ENCODE peak calls at places on chromosomes 11 and 22, in ten cellular contexts. R is CD8-positive, alpha-beta T cell; Z is psoas muscle; K is upper lobe of right lung; Y is H1; L is hepatocyte; I is ovary; J is tibial artery; N is cardiac muscle cell; A is mammary epithelial cell. U is an unnamed sample.

GRCh38 chr11:70527046-70527395 is 128.7 kb downstream of the CTTN start:
- DNase-seq in K (peak; percentile 63), L (no peak), Y (no peak), A (no peak), J (no peak), Z (peak; percentile 54), I (no peak), R (no peak), N (no peak), U (no peak)

GRCh38 chr11:22115470-22116037 is 77.3 kb upstream of the ANO5 start:
- DNase-seq in Y (no peak), L (no peak), A (no peak), I (no peak), K (no peak), Z (peak; percentile 52), J (no peak), R (no peak), N (no peak), U (no peak)

GRCh38 chr11:71086687-71087258 is 165.6 kb downstream of the SHANK2 start:
- DNase-seq in K (no peak), Z (no peak), A (peak; percentile 14), I (no peak), R (no peak), N (peak; percentile 35), L (peak; percentile 73), J (no peak), Y (peak; percentile 31), U (peak; percentile 27)

GRCh38 chr11:14907411-14908213 is 15.6 kb upstream of the CYP2R1 start:
- DNase-seq in Z (peak; percentile 80), L (peak; percentile 79), K (peak; percentile 92), I (peak; percentile 72), J (peak; percentile 78), Y (no peak), R (peak; percentile 75), N (peak; percentile 68), A (peak; percentile 27), U (no peak)

GRCh38 chr11:17762309-17762974 is 27.9 kb downstream of the KCNC1 start:
- DNase-seq in K (no peak), I (no peak), Y (no peak), Z (no peak), L (no peak), A (peak; percentile 18), J (no peak), R (no peak), N (no peak), U (no peak)

GRCh38 chr11:69791266-69791665 is 16.1 kb upstream of the FGF4 start:
- DNase-seq in N (peak; percentile 37), Z (peak; percentile 60), Y (no peak), A (peak; percentile 75), L (peak; percentile 31), I (no peak), J (no peak), R (no peak), K (no peak), U (no peak)

GRCh38 chr11:44654596-44654995 is 72.2 kb upstream of the TSPAN18 start:
- DNase-seq in L (no peak), K (no peak), Z (no peak), I (no peak), Y (no peak), R (no peak), J (no peak), N (no peak), A (no peak), U (no peak)

GRCh38 chr11:79198898-79199250 is 242.0 kb downstream of the TENM4 start:
- DNase-seq in L (no peak), I (no peak), Z (no peak), J (no peak), A (peak; percentile 34), N (peak; percentile 44), R (no peak), Y (no peak), K (no peak), U (no peak)

GRCh38 chr11:127268956-127269355 is 268.4 kb upstream of the KIRREL3 start:
- DNase-seq in A (no peak), Z (no peak), N (no peak), Y (no peak), J (no peak), I (no peak), L (no peak), K (no peak), R (no peak), U (no peak)

GRCh38 chr22:41832553-41833368 is at the start of gene SREBF2:
- DNase-seq in Z (peak; percentile 100), A (peak; percentile 100), L (peak; percentile 100), K (peak; percentile 100), Y (peak; percentile 100), J (peak; percentile 100), N (peak; percentile 100), I (peak; percentile 100), R (peak; percentile 97), U (peak; percentile 99)

GRCh38 chr22:41830174-41830573 is 2.7 kb upstream of the SREBF2 start:
- DNase-seq in I (no peak), N (no peak), R (no peak), A (no peak), K (no peak), L (no peak), J (no peak), Z (no peak), Y (no peak), U (no peak)

GRCh38 chr22:41833369-41834004 is 582 bp downstream of the SREBF2 start:
- DNase-seq in R (peak; percentile 25), I (peak; percentile 68), Z (peak; percentile 73), L (peak; percentile 75), N (peak; percentile 23), J (peak; percentile 47), Y (no peak), K (peak; percentile 81), A (peak; percentile 44), U (no peak)

GRCh38 chr22:41831828-41832552 is 915 bp upstream of the SREBF2 start:
- DNase-seq in J (no peak), I (no peak), Y (no peak), N (no peak), K (no peak), L (no peak), Z (no peak), A (no peak), R (no peak), U (no peak)

DNA sequence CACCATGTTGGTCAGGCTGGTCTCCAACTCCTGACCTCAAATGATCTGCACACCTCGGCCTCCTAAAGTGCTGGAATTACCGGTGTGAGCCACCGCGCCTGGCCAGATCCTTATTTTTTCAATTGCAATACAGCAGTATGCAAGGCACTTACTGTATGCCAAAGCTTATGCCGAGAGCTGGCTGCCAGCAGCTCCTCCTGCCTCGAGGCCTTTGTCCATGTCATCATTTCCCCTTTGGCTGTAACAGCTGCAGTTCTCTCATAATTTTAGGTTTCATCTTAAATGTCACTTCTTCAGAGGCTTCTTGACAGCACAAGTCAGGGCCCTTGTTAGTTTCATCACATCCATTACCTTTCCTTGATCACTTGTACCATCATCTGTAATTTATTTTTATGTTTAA is 1.5 kb upstream of the SREBF2 start:
- DNase-seq in K (no peak), J (peak; percentile 26), A (no peak), R (no peak), N (peak; percentile 40), Z (no peak), I (no peak), L (no peak), Y (no peak), U (no peak)
- H3K4me3 ChIP-seq in K (no peak overlapping the region), J (no peak overlapping the region), A (no peak overlapping the region), R (no peak overlapping the region), N (no peak overlapping the region), Z (no peak overlapping the region), I (no peak overlapping the region), L (no peak overlapping the region), Y (no peak overlapping the region), U (no peak overlapping the region)

DNA sequence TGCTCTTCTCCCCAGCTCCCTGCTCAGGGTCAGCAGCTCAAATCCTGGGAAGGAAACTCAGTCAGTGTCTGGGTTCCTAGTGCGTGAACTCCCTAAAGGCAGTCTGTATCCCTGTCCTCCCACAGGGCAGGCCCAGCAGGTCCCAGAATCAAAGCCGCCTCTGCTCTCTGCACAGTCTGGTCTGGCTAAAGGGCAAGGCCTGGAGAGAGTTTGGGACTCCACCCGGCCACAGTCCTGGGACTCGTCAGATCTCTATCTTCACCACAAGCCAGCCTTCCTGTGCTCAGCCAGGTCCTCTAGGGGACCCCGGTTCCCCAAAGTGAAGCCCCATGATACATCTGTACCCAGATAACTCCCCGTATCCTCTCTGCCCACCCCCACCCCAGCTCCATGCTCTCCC is 56.2 kb upstream of the CSNK2A3 start:
- DNase-seq in J (no peak), Z (no peak), Y (no peak), K (no peak), L (no peak), R (no peak), I (no peak), A (no peak), N (no peak), U (no peak)
- H3K27ac ChIP-seq in J (peak overlapping the region; percentile 82), Z (no peak overlapping the region), Y (no peak overlapping the region), K (no peak overlapping the region), L (no peak overlapping the region), R (no peak overlapping the region), I (no peak overlapping the region), A (no peak overlapping the region), N (no peak overlapping the region), U (no peak overlapping the region)

DNA sequence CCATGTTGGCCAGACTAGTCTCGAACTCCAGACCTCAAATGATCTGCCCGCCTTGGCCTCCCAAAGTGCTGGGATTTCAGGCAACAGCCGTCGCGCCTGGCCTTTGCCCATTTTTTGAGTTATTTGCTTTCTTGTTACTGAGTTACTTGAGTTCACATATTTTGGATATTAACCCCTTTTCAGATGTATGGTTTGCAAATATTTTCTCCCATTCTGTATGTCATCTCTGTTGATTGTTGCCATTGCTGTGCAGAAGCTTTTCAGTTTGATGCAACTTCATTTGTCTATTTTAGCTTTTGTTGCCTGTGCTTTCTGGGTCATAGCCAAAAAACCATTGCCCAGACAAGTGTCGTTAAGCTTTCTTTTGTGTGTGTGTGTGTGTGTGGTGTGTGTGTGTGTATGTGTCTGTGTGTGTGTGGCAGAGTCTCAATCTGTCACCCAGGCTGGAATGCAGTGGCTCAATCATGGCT is 6.8 kb downstream of the TSGA10IP start:
- DNase-seq in L (no peak), J (no peak), R (no peak), K (no peak), Y (no peak), N (no peak), Z (no peak), I (no peak), A (no peak), U (no peak)
- H3K9me3 ChIP-seq in L (no peaks in the 10 kb centered on the region), J (no peaks in the 10 kb centered on the region), R (no peaks in the 10 kb centered on the region), K (no peaks in the 10 kb centered on the region), Y (no peaks in the 10 kb centered on the region), N (no peaks in the 10 kb centered on the region), Z (no peaks in the 10 kb centered on the region), I (no peaks in the 10 kb centered on the region), A (no peaks in the 10 kb centered on the region), U (no peaks in the 10 kb centered on the region)

DNA sequence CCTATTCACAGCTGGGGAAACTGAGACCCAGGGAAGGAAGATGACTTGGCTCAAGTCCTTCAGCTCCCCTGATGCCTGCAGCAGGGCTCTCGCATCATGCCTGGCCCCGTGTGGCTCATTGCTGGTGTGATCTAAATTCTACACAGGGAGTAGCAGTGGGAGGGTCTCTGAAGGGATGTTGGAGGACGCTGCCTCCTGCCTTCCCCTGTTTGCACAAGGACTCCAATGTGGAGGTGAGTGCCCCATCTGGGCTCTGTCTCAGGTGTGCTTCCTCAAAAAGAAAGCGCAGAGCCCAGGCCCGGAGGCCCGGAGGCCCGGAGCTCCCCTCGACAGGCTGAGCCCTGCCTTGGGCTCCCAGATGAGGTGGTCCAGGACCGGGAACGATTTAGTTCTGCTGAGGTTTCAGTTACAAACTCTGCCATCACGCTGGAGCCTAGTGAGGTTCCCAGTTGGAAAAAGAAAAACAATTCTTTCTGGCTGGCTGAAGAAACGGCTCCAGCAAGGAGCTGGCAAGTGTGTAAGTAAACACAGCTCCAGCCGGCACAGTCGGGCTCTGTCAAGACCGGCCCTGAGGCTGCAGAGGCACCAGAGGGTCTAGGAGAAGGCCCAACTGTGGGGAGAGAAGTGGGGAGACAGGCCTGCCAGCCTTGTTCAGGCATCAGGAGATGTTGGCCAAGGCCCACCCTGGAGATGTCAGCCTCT is 49.8 kb downstream of the NAT10 start:
- DNase-seq in R (no peak), K (no peak), I (peak; percentile 61), L (no peak), J (peak; percentile 43), N (no peak), Y (no peak), A (no peak), Z (no peak), U (no peak)
- H3K4me3 ChIP-seq in R (no peak overlapping the region), K (no peak overlapping the region), I (no peak overlapping the region), L (no peak overlapping the region), J (no peak overlapping the region), N (no peak overlapping the region), Y (no peak overlapping the region), A (no peak overlapping the region), Z (no peak overlapping the region), U (no peak overlapping the region)

U was measured in iPS DF 6.9.